ENCODE peak calls at places on chromosome 1, in four cellular contexts. One of them, this sample, is unnamed.

GRCh38 chr1:228154685-228155571 is 5.2 kb downstream of the GJC2 start:
- DNase-seq in NCI-H446: no peak
- DNase-seq in neural progenitor cell: no peak
- DNase-seq in hippocampal formation: no peak
- DNase-seq in this sample: no peak

GRCh38 chr1:206766251-206766856 is 4.2 kb upstream of the IL19 start:
- DNase-seq in NCI-H446: no peak
- DNase-seq in hippocampal formation: peak; percentile 37
- DNase-seq in neural progenitor cell: peak; percentile 7
- DNase-seq in this sample: no peak

GRCh38 chr1:54037476-54037875 is 15.5 kb downstream of the TMEM59 start:
- DNase-seq in neural progenitor cell: no peak
- DNase-seq in NCI-H446: peak; percentile 15
- DNase-seq in hippocampal formation: no peak
- DNase-seq in this sample: no peak

GRCh38 chr1:113976609-113977278 is 2.5 kb upstream of the OLFML3 start:
- DNase-seq in neural progenitor cell: peak; percentile 77
- DNase-seq in NCI-H446: peak; percentile 10
- DNase-seq in hippocampal formation: no peak
- DNase-seq in this sample: no peak

GRCh38 chr1:175742790-175743459 is 470 bp downstream of the TNR start:
- DNase-seq in hippocampal formation: peak; percentile 23
- DNase-seq in NCI-H446: no peak
- DNase-seq in neural progenitor cell: peak; percentile 84
- DNase-seq in this sample: no peak

GRCh38 chr1:175471039-175471800 is 272.2 kb downstream of the TNR start:
- DNase-seq in neural progenitor cell: no peak
- DNase-seq in NCI-H446: no peak
- DNase-seq in hippocampal formation: no peak
- DNase-seq in this sample: no peak

GRCh38 chr1:90836345-90836679 is 119.2 kb upstream of the BARHL2 start:
- DNase-seq in neural progenitor cell: no peak
- DNase-seq in hippocampal formation: no peak
- DNase-seq in NCI-H446: no peak
- DNase-seq in this sample: no peak

GRCh38 chr1:111197598-111198289 is 2.7 kb downstream of the DENND2D start:
- DNase-seq in neural progenitor cell: peak; percentile 64
- DNase-seq in hippocampal formation: no peak
- DNase-seq in NCI-H446: peak; percentile 10
- DNase-seq in this sample: no peak

This sample was measured in DMS 273 treated with DMSO at 0.1 percent for 48 hours.